ENCODE peak calls at places on chromosome X, in ten cellular contexts. V is COR-L47, B is Caki2, F is tibial artery, U is MCF 10A, I is NCI-H774, D is naive B cell, G is T-helper 2 cell, A is HT1080, M is SHP77. O is an unnamed sample.

GRCh38 chrX:72306085-72306801 is 529 bp upstream of the CITED1 start:
- DNase-seq in V (no peak), B (no peak), F (no peak), U (no peak), I (no peak), D (no peak), G (no peak), A (no peak), M (no peak), O (no peak)

GRCh38 chrX:49853661-49854060 is 24.6 kb downstream of the PAGE4 start:
- DNase-seq in V (no peak), B (no peak), F (no peak), U (no peak), I (no peak), D (no peak), G (no peak), A (no peak), M (no peak), O (no peak)

GRCh38 chrX:140157611-140158010 is 192.3 kb upstream of the CXorf66 start:
- DNase-seq in V (no peak), B (peak; percentile 72), F (no peak), U (peak; percentile 70), I (no peak), D (no peak), G (no peak), A (peak; percentile 80), M (no peak), O (no peak)

GRCh38 chrX:107731831-107732502 is 43.6 kb downstream of the TSC22D3 start:
- DNase-seq in V (no peak), B (peak; percentile 97), F (peak; percentile 91), U (peak; percentile 92), I (no peak), D (no peak), G (no peak), A (peak; percentile 76), M (peak; percentile 31), O (no peak)

GRCh38 chrX:138745215-138745614 is 33.7 kb upstream of the FGF13 start:
- DNase-seq in V (peak; percentile 0), B (peak; percentile 31), F (no peak), U (peak; percentile 66), I (peak; percentile 5), D (peak; percentile 25), G (no peak), A (peak; percentile 53), M (no peak), O (peak; percentile 13)

GRCh38 chrX:41238543-41238942 is 95.4 kb upstream of the DDX3X start:
- DNase-seq in V (no peak), B (no peak), F (no peak), U (peak; percentile 32), I (no peak), D (no peak), G (no peak), A (peak; percentile 67), M (no peak), O (no peak)

GRCh38 chrX:68839771-68840170 is 10.9 kb downstream of the EFNB1 start:
- DNase-seq in V (no peak), B (no peak), F (no peak), U (no peak), I (no peak), D (no peak), G (no peak), A (no peak), M (no peak), O (no peak)

GRCh38 chrX:129983575-129984131 is 1.2 kb downstream of the BCORL1 start:
- DNase-seq in V (no peak), B (peak; percentile 11), F (peak; percentile 20), U (no peak), I (no peak), D (peak; percentile 12), G (no peak), A (no peak), M (no peak), O (no peak)

GRCh38 chrX:130770615-130771014 is 132.4 kb downstream of the ENOX2 start:
- DNase-seq in V (no peak), B (no peak), F (no peak), U (peak; percentile 64), I (no peak), D (no peak), G (no peak), A (peak; percentile 88), M (no peak), O (no peak)

GRCh38 chrX:119482497-119483480 is 14.5 kb downstream of the SLC25A5 start:
- DNase-seq in V (peak; percentile 40), B (peak; percentile 49), F (peak; percentile 47), U (peak; percentile 60), I (peak; percentile 68), D (peak; percentile 55), G (peak; percentile 47), A (no peak), M (peak; percentile 30), O (peak; percentile 74)

GRCh38 chrX:121254336-121254735 is 206.9 kb downstream of the GLUD2 start:
- DNase-seq in V (no peak), B (no peak), F (no peak), U (peak; percentile 17), I (no peak), D (no peak), G (no peak), A (no peak), M (no peak), O (no peak)

GRCh38 chrX:926070-926469 is 286.4 kb downstream of the CRLF2 start:
- DNase-seq in V (no peak), B (no peak), F (no peak), U (no peak), I (no peak), D (no peak), G (no peak), A (no peak), M (no peak), O (no peak)

GRCh38 chrX:73401591-73402266 is 45.1 kb upstream of the CDX4 start:
- DNase-seq in V (no peak), B (no peak), F (no peak), U (no peak), I (no peak), D (no peak), G (no peak), A (no peak), M (no peak), O (no peak)

GRCh38 chrX:121823406-121823805 is 776.0 kb downstream of the GLUD2 start:
- DNase-seq in V (no peak), B (no peak), F (no peak), U (peak; percentile 23), I (no peak), D (no peak), G (no peak), A (no peak), M (no peak), O (no peak)

GRCh38 chrX:24242649-24243556 is 71.0 kb downstream of the SUPT20HL2 start:
- DNase-seq in V (no peak), B (no peak), F (peak; percentile 86), U (peak; percentile 78), I (no peak), D (no peak), G (no peak), A (no peak), M (no peak), O (peak; percentile 31)

GRCh38 chrX:274904-275475 is 6.2 kb upstream of the PLCXD1 start:
- DNase-seq in V (no peak), B (no peak), F (peak; percentile 43), U (no peak), I (no peak), D (no peak), G (no peak), A (no peak), M (no peak), O (no peak)

GRCh38 chrX:112048707-112049106 is 33.9 kb downstream of the TRPC5 start:
- DNase-seq in V (no peak), B (no peak), F (no peak), U (no peak), I (no peak), D (no peak), G (no peak), A (no peak), M (no peak), O (no peak)

GRCh38 chrX:71509289-71509688 is 23.6 kb upstream of the OGT start:
- DNase-seq in V (no peak), B (no peak), F (no peak), U (no peak), I (no peak), D (no peak), G (no peak), A (no peak), M (no peak), O (no peak)

GRCh38 chrX:12610079-12610478 is 181.1 kb upstream of the PRPS2 start:
- DNase-seq in V (no peak), B (peak; percentile 21), F (no peak), U (peak; percentile 90), I (no peak), D (no peak), G (no peak), A (peak; percentile 91), M (no peak), O (no peak)

GRCh38 chrX:24235084-24235710 is 78.7 kb downstream of the SUPT20HL2 start:
- DNase-seq in V (no peak), B (no peak), F (no peak), U (no peak), I (no peak), D (no peak), G (no peak), A (no peak), M (no peak), O (peak; percentile 13)